ENCODE peak calls at places on chromosome 15, in six cellular contexts. N is spleen, T is HepG2, Z is GM12891, R is upper lobe of left lung, C is stomach. D is an unnamed sample.

GRCh38 chr15:81301815-81302399 is 22.0 kb downstream of the STARD5 start:
- DNase-seq in N (peak), T (no peak), Z (peak), R (no peak), C (peak), D (no peak)

GRCh38 chr15:64305261-64305660 is 50.7 kb downstream of the CSNK1G1 start:
- DNase-seq in N (no peak), T (no peak), Z (no peak), R (no peak), C (no peak), D (no peak)

GRCh38 chr15:36958611-36959010 is 141.7 kb downstream of the MEIS2 start:
- DNase-seq in N (no peak), T (no peak), Z (no peak), R (no peak), C (no peak), D (no peak)

GRCh38 chr15:99651023-99651807 is 82.0 kb downstream of the LYSMD4 start:
- DNase-seq in N (no peak), T (no peak), Z (no peak), R (no peak), C (no peak), D (no peak)

GRCh38 chr15:38535451-38536200 is 29.0 kb downstream of the RASGRP1 start:
- DNase-seq in N (no peak), T (no peak), Z (no peak), R (no peak), C (no peak), D (no peak)

GRCh38 chr15:60589253-60589652 is 110.3 kb upstream of the ICE2 start:
- DNase-seq in N (no peak), T (no peak), Z (no peak), R (no peak), C (no peak), D (no peak)

GRCh38 chr15:101017041-101017754 is 98.0 kb downstream of the LRRK1 start:
- DNase-seq in N (peak), T (no peak), Z (no peak), R (no peak), C (no peak), D (no peak)

GRCh38 chr15:66655997-66656396 is 46.0 kb upstream of the SMAD6 start:
- DNase-seq in N (no peak), T (no peak), Z (no peak), R (no peak), C (no peak), D (no peak)

GRCh38 chr15:67824900-67825879 is at the start of gene SKOR1:
- DNase-seq in N (peak), T (no peak), Z (no peak), R (peak), C (no peak), D (peak)

GRCh38 chr15:89494941-89495637 is 1.3 kb downstream of the RHCG start:
- DNase-seq in N (no peak), T (no peak), Z (no peak), R (no peak), C (no peak), D (no peak)

GRCh38 chr15:90902996-90903732 is at the start of gene MAN2A2:
- DNase-seq in N (peak), T (peak), Z (peak), R (peak), C (peak), D (no peak)

GRCh38 chr15:37076543-37076942 is 23.8 kb downstream of the MEIS2 start:
- DNase-seq in N (no peak), T (no peak), Z (no peak), R (no peak), C (no peak), D (no peak)

GRCh38 chr15:52790941-52791751 is 1.0 kb upstream of the ONECUT1 start:
- DNase-seq in N (peak), T (no peak), Z (no peak), R (peak), C (no peak), D (no peak)

GRCh38 chr15:71496336-71496955 is 313.9 kb upstream of the NR2E3 start:
- DNase-seq in N (no peak), T (no peak), Z (no peak), R (no peak), C (no peak), D (no peak)

GRCh38 chr15:64112077-64112772 is 16.4 kb downstream of the SNX1 start:
- DNase-seq in N (no peak), T (peak), Z (no peak), R (no peak), C (no peak), D (no peak)

GRCh38 chr15:70187331-70187730 is 89.6 kb upstream of the TLE3 start:
- DNase-seq in N (no peak), T (no peak), Z (no peak), R (no peak), C (no peak), D (no peak)

GRCh38 chr15:99928429-99928981 is 195.3 kb upstream of the LYSMD4 start:
- DNase-seq in N (peak), T (no peak), Z (peak), R (peak), C (peak), D (peak)

GRCh38 chr15:69014454-69014853 is at the start of gene NOX5:
- DNase-seq in N (no peak), T (no peak), Z (no peak), R (no peak), C (no peak), D (no peak)

GRCh38 chr15:89136818-89137772 is 48.8 kb downstream of the ABHD2 start:
- DNase-seq in N (peak), T (peak), Z (no peak), R (no peak), C (no peak), D (no peak)

GRCh38 chr15:59814409-59814808 is 125.3 kb upstream of the BNIP2 start:
- DNase-seq in N (no peak), T (no peak), Z (no peak), R (no peak), C (no peak), D (no peak)

DNA sequence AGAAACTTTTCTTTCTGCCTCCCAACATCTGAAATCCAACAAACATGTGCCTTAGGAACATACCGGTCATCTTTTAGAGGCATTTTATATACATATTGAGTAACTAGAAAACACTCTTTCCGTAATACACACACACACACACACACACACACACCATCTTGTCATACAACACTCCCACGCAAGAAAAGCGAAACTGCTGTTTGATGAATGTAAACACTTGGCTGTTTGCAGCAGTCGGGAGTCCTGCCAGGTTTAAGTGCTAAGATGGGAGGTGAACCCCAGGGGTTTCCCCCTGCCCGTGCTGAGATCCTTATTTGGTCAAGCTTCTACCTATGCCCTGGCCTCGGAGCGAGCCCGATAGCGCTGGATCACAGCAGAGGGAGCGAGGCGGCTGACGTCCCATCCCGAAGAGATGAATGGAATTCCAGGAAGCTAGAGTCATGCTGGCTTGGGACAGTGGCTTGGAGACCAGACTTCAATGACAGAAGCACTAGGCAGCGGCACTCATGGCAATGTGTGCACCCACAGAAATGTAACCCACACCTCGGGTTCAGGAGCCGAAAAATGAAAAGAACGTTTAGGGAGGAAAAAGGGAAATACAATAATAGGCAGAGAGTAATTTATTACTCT is 1.3 kb upstream of the THBS1 start:
- DNase-seq in N (no peak), T (peak), Z (no peak), R (peak), C (peak), D (peak)
- TF ChIP-seq POLR2AphosphoS5 in N (no peak), T (no peak), Z (no peak), R (peak), C (no peak), D (peak)

GRCh38 chr15:63021031-63021430 is 21.5 kb upstream of the TPM1 start:
- DNase-seq in N (no peak), T (no peak), Z (no peak), R (no peak), C (no peak), D (no peak)

GRCh38 chr15:63020128-63020527 is 22.4 kb upstream of the TPM1 start:
- DNase-seq in N (no peak), T (no peak), Z (no peak), R (no peak), C (no peak), D (no peak)

GRCh38 chr15:63018639-63019038 is 23.9 kb upstream of the TPM1 start:
- DNase-seq in N (no peak), T (no peak), Z (no peak), R (no peak), C (no peak), D (no peak)

GRCh38 chr15:63022181-63022580 is 20.4 kb upstream of the TPM1 start:
- DNase-seq in N (no peak), T (no peak), Z (no peak), R (no peak), C (no peak), D (no peak)

DNA sequence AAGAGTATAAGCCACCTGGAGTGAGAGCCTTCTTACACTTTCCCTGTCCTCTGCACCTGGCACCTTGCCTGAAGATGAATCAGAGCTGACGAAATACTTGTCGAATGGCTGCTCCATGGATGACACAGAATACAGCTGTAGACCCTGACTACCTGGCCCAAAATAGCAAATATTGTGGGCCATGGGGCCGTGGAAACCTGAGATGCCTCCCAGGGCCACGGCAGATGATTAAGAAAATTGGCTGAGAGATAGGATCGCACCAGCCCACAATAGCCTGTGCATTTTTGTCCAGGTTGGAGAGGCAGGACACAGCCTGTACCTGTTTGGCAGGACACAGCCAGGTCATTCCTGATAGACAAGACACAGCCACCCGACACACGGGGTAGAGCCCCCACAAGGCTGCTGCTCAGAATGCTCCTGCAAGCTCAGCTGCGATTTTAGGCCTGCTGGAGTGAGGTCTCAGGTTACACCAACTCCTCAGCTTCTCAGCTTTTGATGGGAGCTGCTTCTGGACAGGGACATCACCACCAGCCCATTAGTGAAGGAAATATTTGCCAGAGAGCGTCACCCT is 22.9 kb upstream of the TPM1 start:
- DNase-seq in N (no peak), T (peak), Z (no peak), R (no peak), C (peak), D (peak)
- TF ChIP-seq POLR2AphosphoS5 in N (no peak), T (no peak), Z (no peak), R (no peak), C (no peak), D (peak)

GRCh38 chr15:40444741-40445140 is 4.0 kb downstream of the BAHD1 start:
- DNase-seq in N (no peak), T (no peak), Z (no peak), R (no peak), C (no peak), D (no peak)

GRCh38 chr15:40446144-40446543 is 5.4 kb downstream of the BAHD1 start:
- DNase-seq in N (no peak), T (no peak), Z (no peak), R (no peak), C (no peak), D (no peak)

GRCh38 chr15:40443255-40443654 is 2.5 kb downstream of the BAHD1 start:
- DNase-seq in N (no peak), T (no peak), Z (no peak), R (no peak), C (no peak), D (no peak)

GRCh38 chr15:40443846-40444245 is 3.1 kb downstream of the BAHD1 start:
- DNase-seq in N (no peak), T (no peak), Z (no peak), R (no peak), C (no peak), D (no peak)

GRCh38 chr15:40445411-40446055 is 4.8 kb downstream of the BAHD1 start:
- DNase-seq in N (no peak), T (no peak), Z (no peak), R (no peak), C (no peak), D (no peak)
- TF ChIP-seq POLR2AphosphoS5 in N (no peak), T (no peak), Z (no peak), R (no peak), C (no peak), D (no peak)

GRCh38 chr15:41797194-41797593 is 22.9 kb downstream of the MAPKBP1 start:
- DNase-seq in N (no peak), T (no peak), Z (no peak), R (no peak), C (no peak), D (no peak)
- TF ChIP-seq POLR2AphosphoS5 in N (no peak), T (no peak), Z (no peak), R (no peak), C (no peak), D (no peak)

DNA sequence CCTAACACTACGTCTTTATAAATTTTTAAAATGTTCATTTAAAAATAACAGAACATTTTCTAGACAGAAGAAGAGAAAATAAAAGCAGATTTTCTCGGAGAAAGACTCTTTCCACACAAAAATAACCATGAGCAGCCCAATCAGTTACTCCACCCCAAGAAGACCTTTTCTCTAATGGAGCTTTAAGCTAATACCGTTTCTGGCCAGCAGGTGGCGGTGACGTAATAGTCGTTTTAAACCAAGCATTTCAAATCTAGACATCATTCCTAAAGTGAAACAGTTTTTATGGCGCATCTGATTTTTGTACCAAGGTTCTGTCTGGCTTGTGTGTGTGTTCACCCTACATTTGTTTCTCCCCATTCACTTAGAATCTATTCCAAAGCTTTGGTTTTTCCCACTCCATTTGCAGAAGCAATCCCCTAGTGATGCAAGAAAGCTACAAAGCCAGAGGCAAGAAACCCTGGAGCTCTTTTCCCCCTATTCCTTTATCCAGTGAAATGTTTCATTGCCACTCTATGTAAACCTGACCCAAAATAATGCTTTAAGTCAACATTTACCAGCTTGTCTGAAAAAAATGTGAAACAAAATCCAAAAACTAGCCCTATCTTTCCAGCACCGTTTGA is 336.7 kb upstream of the IGF1R start:
- DNase-seq in N (peak), T (peak), Z (peak), R (no peak), C (peak), D (peak)
- TF ChIP-seq POLR2AphosphoS5 in N (no peak), T (no peak), Z (no peak), R (no peak), C (no peak), D (no peak)

GRCh38 chr15:92453611-92454010 is 59.9 kb downstream of the ST8SIA2 start:
- DNase-seq in N (no peak), T (no peak), Z (no peak), R (no peak), C (no peak), D (no peak)

GRCh38 chr15:92454525-92455105 is 60.9 kb downstream of the ST8SIA2 start:
- DNase-seq in N (no peak), T (no peak), Z (no peak), R (peak), C (no peak), D (no peak)

GRCh38 chr15:92449476-92449875 is 55.8 kb downstream of the ST8SIA2 start:
- DNase-seq in N (no peak), T (no peak), Z (no peak), R (no peak), C (no peak), D (no peak)

GRCh38 chr15:92451225-92451825 is 57.6 kb downstream of the ST8SIA2 start:
- DNase-seq in N (no peak), T (no peak), Z (no peak), R (no peak), C (no peak), D (no peak)

GRCh38 chr15:92452143-92452542 is 58.5 kb downstream of the ST8SIA2 start:
- DNase-seq in N (no peak), T (no peak), Z (no peak), R (no peak), C (no peak), D (no peak)
- TF ChIP-seq POLR2AphosphoS5 in N (no peak), T (no peak), Z (no peak), R (no peak), C (no peak), D (no peak)

DNA sequence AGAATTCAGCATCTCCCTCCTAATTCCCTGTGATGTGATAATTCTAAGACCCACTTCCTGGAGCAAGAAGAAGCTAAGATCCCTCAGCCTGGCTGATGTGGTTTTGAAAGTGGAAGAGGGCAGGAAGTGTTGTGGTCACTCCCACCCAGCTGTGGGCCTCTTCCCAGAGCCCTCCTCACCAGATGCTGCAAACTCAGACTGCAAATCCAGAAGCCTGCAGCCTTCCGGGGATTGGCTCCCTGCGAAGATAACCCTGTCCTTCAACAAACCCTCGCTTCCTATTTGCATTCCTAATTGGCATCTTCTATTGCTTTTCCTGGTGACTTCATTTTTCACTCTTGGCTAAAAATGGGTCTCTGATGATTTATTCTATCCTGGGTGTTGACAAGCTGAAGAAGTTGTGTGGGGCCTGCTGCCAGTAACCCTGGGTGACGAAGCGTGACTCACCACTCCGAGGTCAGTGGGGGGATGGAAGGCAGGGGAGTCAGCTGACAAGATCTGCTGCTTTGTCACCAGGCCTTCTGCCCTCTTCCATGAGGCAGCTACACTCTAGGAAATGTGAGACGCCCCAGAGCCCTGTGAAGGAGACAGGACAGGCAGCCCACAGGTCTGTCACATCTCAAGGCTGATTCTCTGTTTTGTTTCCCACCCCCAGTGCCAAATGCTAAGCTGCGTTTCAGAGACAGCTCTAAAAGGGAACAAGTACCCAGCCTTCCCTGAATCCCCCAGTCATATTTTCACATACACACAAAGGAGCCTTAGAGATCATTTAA is 99.7 kb upstream of the LIPC start:
- DNase-seq in N (peak), T (peak), Z (no peak), R (no peak), C (peak), D (peak)
- TF ChIP-seq POLR2AphosphoS5 in N (no peak), T (peak), Z (peak), R (peak), C (peak), D (peak)

GRCh38 chr15:73631915-73632669 is 1.1 kb downstream of the NPTN start:
- DNase-seq in N (no peak), T (no peak), Z (no peak), R (no peak), C (no peak), D (peak)
- TF ChIP-seq POLR2AphosphoS5 in N (no peak), T (no peak), Z (no peak), R (no peak), C (peak), D (no peak)